ENCODE peak calls at places on chromosomes 1 and 21, in four cellular contexts. V, Z, Y and M are unnamed samples.
A peak's percentile ranks its signal among the peaks of the same experiment; 100 is the strongest.

GRCh38 chr1:222769181-222769580 is 32.2 kb downstream of the FAM177B start:
- DNase-seq in V (peak; percentile 24), Z (no peak), Y (no peak), M (no peak)

GRCh38 chr21:14673649-14674048 is 127.5 kb upstream of the SAMSN1 start:
- DNase-seq in V (no peak), Z (no peak), Y (no peak), M (no peak)

GRCh38 chr1:231899046-231899445 is 272.5 kb downstream of the DISC1 start:
- DNase-seq in V (no peak), Z (no peak), Y (no peak), M (no peak)

GRCh38 chr1:51061231-51061943 is 40.6 kb upstream of the C1orf185 start:
- DNase-seq in V (no peak), Z (peak; percentile 12), Y (no peak), M (no peak)

GRCh38 chr1:219661464-219662092 is 48.7 kb upstream of the ZC3H11B start:
- DNase-seq in V (no peak), Z (no peak), Y (no peak), M (no peak)

GRCh38 chr21:36854391-36854790 is 112.1 kb downstream of the HLCS start:
- DNase-seq in V (no peak), Z (peak; percentile 53), Y (no peak), M (no peak)

GRCh38 chr21:41958886-41959563 is 5.2 kb upstream of the C2CD2 start:
- DNase-seq in V (no peak), Z (no peak), Y (peak; percentile 23), M (peak; percentile 88)

GRCh38 chr1:11373029-11373964 is 100.3 kb downstream of the UBIAD1 start:
- DNase-seq in V (no peak), Z (no peak), Y (no peak), M (no peak)

GRCh38 chr21:44443291-44443890 is 11.9 kb upstream of the LRRC3 start:
- DNase-seq in V (no peak), Z (no peak), Y (no peak), M (peak; percentile 78)

GRCh38 chr21:16195896-16196443 is 466.2 kb downstream of the USP25 start:
- DNase-seq in V (no peak), Z (no peak), Y (no peak), M (no peak)

GRCh38 chr21:31660134-31660565 is 657 bp downstream of the SOD1 start:
- DNase-seq in V (no peak), Z (no peak), Y (no peak), M (no peak)

GRCh38 chr1:181135815-181136737 is 47.6 kb downstream of the IER5 start:
- DNase-seq in V (no peak), Z (peak; percentile 86), Y (no peak), M (no peak)

GRCh38 chr1:169105434-169106094 is 926 bp upstream of the ATP1B1 start:
- DNase-seq in V (no peak), Z (no peak), Y (peak; percentile 98), M (peak; percentile 92)

GRCh38 chr1:94103608-94104007 is 17.3 kb downstream of the ABCA4 start:
- DNase-seq in V (no peak), Z (no peak), Y (no peak), M (no peak)

GRCh38 chr1:33032126-33032869 is 4.4 kb downstream of the AK2 start:
- DNase-seq in V (no peak), Z (no peak), Y (no peak), M (no peak)

GRCh38 chr1:8478566-8478965 is 160.7 kb downstream of the SLC45A1 start:
- DNase-seq in V (no peak), Z (no peak), Y (no peak), M (no peak)

GRCh38 chr1:47656719-47657685 is 219.2 kb downstream of the FOXD2 start:
- DNase-seq in V (no peak), Z (peak; percentile 84), Y (no peak), M (no peak)

GRCh38 chr1:46451948-46452930 is 37.4 kb upstream of the DMBX1 start:
- DNase-seq in V (no peak), Z (no peak), Y (no peak), M (no peak)

GRCh38 chr1:29504266-29504665 is 267.9 kb downstream of the PTPRU start:
- DNase-seq in V (no peak), Z (no peak), Y (no peak), M (no peak)

GRCh38 chr1:28815533-28815932 is 3.6 kb downstream of the OPRD1 start:
- DNase-seq in V (no peak), Z (no peak), Y (no peak), M (no peak)

GRCh38 chr1:182175340-182176068 is 114.0 kb upstream of the ZNF648 start:
- DNase-seq in V (no peak), Z (no peak), Y (no peak), M (no peak)

GRCh38 chr1:16630661-16631247 is 17.4 kb upstream of the NBPF1 start:
- DNase-seq in V (no peak), Z (no peak), Y (peak; percentile 55), M (peak; percentile 98)

GRCh38 chr1:223316082-223316481 is 47.9 kb downstream of the SUSD4 start:
- DNase-seq in V (no peak), Z (no peak), Y (no peak), M (no peak)

GRCh38 chr1:175174273-175174672 is 18.3 kb downstream of the KIAA0040 start:
- DNase-seq in V (no peak), Z (no peak), Y (no peak), M (no peak)

GRCh38 chr1:42168397-42168682 is 3.8 kb upstream of the GUCA2A start:
- DNase-seq in V (no peak), Z (no peak), Y (no peak), M (no peak)

GRCh38 chr1:179178965-179179364 is 50.5 kb downstream of the ABL2 start:
- DNase-seq in V (no peak), Z (no peak), Y (no peak), M (no peak)

GRCh38 chr1:45018599-45019230 is 6.7 kb downstream of the UROD start:
- DNase-seq in V (peak; percentile 41), Z (peak; percentile 54), Y (peak; percentile 75), M (no peak)

GRCh38 chr1:99808391-99809115 is 41.6 kb upstream of the AGL start:
- DNase-seq in V (peak; percentile 85), Z (peak; percentile 88), Y (no peak), M (no peak)

GRCh38 chr1:34590211-34590623 is 164.6 kb upstream of the GJB5 start:
- DNase-seq in V (peak; percentile 19), Z (no peak), Y (no peak), M (no peak)

GRCh38 chr21:40053007-40053406 is 185.8 kb downstream of the PCP4 start:
- DNase-seq in V (no peak), Z (no peak), Y (no peak), M (no peak)

GRCh38 chr1:94395748-94396309 is 22.4 kb upstream of the ABCD3 start:
- DNase-seq in V (no peak), Z (no peak), Y (no peak), M (no peak)

DNA sequence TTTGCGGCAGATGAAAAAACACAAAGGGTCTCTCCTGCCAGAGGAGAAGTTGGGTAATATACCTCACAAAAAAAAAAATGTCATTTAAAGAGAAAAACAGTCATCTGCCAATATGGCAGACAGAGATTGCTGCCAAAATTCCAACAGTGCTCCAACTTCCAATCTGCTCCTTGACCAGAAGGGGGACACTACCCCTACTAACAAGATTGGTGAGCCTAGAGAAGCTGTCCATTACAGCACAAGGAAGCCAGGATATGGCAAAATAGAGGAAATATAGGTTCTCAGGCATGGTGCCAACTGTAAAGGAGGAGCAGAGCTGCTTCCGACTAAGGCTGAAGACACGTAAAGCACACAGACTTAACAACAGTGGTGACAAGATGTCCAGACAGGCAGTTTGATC is 453.5 kb downstream of the TTLL7 start:
- DNase-seq in V (no peak), Z (no peak), Y (no peak), M (no peak)
- TF ChIP-seq CTCF in V (no peak), Z (peak; percentile 37), Y (no peak), M (peak; percentile 42)

DNA sequence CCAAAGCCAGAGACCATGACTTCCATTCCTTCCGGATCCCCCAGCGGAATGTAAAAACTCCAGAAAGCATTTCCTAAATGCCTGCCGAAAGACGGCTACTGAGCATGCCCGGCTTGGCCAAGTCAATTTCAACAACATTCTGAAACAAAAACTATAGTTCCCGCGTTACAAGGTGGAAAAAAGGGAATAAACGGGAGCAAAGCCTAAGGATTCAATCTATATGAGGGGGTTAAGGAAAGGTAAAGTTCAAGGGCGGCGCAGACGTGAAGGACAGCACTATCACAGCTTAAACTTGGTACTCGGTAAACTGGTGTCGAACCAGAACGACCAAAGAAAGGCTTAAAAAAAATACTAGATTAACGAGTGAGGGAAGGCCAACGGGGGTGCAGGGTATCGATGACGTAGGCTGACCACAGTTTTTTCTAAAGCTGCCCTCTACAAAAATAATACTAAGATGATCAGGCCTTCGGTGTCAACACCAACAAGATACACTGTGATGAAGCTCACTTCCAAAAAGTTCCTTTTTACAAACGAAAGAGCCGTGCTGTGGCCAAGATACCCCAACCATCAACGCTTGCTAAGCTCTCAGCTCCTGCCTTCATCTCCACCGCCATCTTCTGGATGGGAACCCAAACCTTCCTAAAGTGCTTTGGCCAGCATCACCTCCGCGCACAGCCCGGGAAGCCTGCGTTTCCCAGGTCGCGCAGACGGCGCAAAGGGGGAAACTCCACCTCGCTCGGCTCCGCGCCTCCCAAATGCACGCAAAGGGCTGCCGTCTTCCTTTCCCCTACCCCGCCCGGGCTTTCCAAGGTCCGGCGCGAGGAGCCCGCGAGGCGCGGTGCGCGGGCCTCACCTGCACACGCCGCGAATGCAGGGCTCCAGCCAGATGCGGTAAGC is 730 bp downstream of the USP48 start:
- DNase-seq in V (no peak), Z (peak; percentile 43), Y (no peak), M (no peak)
- TF ChIP-seq CTCF in V (no peak), Z (peak; percentile 57), Y (peak; percentile 11), M (peak; percentile 74)

DNA sequence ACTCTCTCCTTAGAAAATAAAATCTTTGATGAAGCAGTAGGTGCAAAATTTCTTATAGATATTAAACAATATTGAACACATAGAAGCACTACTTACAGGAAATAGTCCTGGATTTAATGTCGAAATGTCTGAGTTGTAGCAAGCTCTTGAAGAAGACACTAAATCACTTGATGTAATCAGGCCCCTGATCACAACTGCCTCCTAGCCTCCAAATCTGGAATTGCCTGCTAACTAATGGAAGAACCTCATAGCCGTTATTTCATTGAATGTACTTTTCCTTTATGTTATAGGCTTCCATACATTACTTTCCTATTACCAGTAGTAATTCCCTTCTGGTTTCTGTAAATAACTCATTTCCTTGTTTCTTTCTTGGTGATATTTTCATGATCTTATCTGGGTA is 675.7 kb upstream of the CHRM3 start:
- DNase-seq in V (no peak), Z (no peak), Y (no peak), M (no peak)
- TF ChIP-seq CTCF in V (no peak), Z (peak; percentile 31), Y (no peak), M (peak; percentile 31)

GRCh38 chr1:19375621-19376020 is 63.5 kb downstream of the SLC66A1 start:
- DNase-seq in V (no peak), Z (no peak), Y (no peak), M (no peak)

GRCh38 chr1:19372602-19373001 is 60.5 kb downstream of the SLC66A1 start:
- DNase-seq in V (no peak), Z (no peak), Y (no peak), M (no peak)

GRCh38 chr1:19373206-19374126 is 61.3 kb downstream of the SLC66A1 start:
- DNase-seq in V (no peak), Z (no peak), Y (no peak), M (no peak)

GRCh38 chr1:19374926-19375325 is 62.8 kb downstream of the SLC66A1 start:
- DNase-seq in V (no peak), Z (no peak), Y (no peak), M (no peak)

DNA sequence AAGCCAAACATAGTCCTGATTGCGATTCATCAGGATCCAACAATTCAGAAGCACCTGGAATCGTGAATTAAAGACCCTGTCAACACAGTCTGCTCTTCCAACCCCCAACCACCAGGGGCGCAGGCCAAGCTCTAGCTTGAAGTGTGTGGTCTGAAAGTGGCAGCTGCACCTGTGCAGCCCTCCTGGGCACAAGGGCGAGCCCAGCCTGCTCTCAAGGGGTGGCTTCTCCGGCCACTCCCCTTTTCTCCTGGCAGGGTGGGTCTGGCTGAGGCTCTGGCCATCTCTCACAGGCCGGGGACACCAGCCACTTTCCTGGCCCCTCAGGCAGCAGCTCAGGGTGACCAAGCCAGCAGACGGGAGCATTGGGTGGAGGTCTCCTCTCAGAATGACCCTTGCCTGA is 62.3 kb downstream of the SLC66A1 start:
- DNase-seq in V (no peak), Z (no peak), Y (no peak), M (no peak)
- TF ChIP-seq CTCF in V (no peak), Z (peak; percentile 71), Y (no peak), M (peak; percentile 72)